ENCODE peak calls at places on chromosomes 6 and 20, in seven cellular contexts. X is astrocyte of the cerebellum, F is fibroblast of lung, G is AG09319, W is HFFc6, O is lower leg skin, S is type B pancreatic cell. C is an unnamed sample.

GRCh38 chr20:38130687-38131587 is 34.1 kb downstream of the TGM2 start:
- DNase-seq in X (no peak), F (no peak), G (no peak), W (no peak), O (no peak), S (no peak), C (no peak)

GRCh38 chr6:356828-357251 is 34.7 kb upstream of the IRF4 start:
- DNase-seq in X (no peak), F (no peak), G (no peak), W (no peak), O (peak), S (no peak), C (no peak)

GRCh38 chr6:90168693-90169131 is 127.9 kb downstream of the BACH2 start:
- DNase-seq in X (peak), F (peak), G (no peak), W (peak), O (no peak), S (no peak), C (no peak)

GRCh38 chr20:13883425-13883824 is 98.6 kb downstream of the NDUFAF5 start:
- DNase-seq in X (no peak), F (no peak), G (no peak), W (no peak), O (no peak), S (no peak), C (no peak)

GRCh38 chr6:158572653-158573541 is 13.0 kb downstream of the TMEM181 start:
- DNase-seq in X (no peak), F (no peak), G (no peak), W (no peak), O (no peak), S (no peak), C (no peak)

GRCh38 chr20:39822667-39823066 is 860.5 kb downstream of the DHX35 start:
- DNase-seq in X (peak), F (peak), G (no peak), W (peak), O (no peak), S (no peak), C (no peak)

GRCh38 chr6:50699086-50699886 is 14.0 kb upstream of the TFAP2D start:
- DNase-seq in X (no peak), F (peak), G (no peak), W (no peak), O (no peak), S (no peak), C (no peak)

GRCh38 chr6:144134176-144134575 is 16.1 kb upstream of the STX11 start:
- DNase-seq in X (no peak), F (peak), G (no peak), W (no peak), O (no peak), S (no peak), C (no peak)

GRCh38 chr6:71531841-71532240 is 243.2 kb downstream of the OGFRL1 start:
- DNase-seq in X (no peak), F (no peak), G (no peak), W (no peak), O (no peak), S (no peak), C (no peak)

GRCh38 chr20:43187476-43188233 is 2.1 kb downstream of the PTPRT start:
- DNase-seq in X (peak), F (peak), G (peak), W (peak), O (peak), S (peak), C (no peak)

GRCh38 chr20:2101057-2101934 is at the start of gene STK35:
- DNase-seq in X (no peak), F (no peak), G (no peak), W (no peak), O (no peak), S (no peak), C (no peak)

GRCh38 chr6:149860513-149860833 is 3.7 kb downstream of the LRP11 start:
- DNase-seq in X (no peak), F (no peak), G (no peak), W (no peak), O (no peak), S (no peak), C (no peak)

GRCh38 chr20:48419173-48419572 is 408.6 kb downstream of the PREX1 start:
- DNase-seq in X (no peak), F (no peak), G (no peak), W (no peak), O (no peak), S (no peak), C (no peak)

GRCh38 chr6:159807150-159807859 is 7.2 kb downstream of the PNLDC1 start:
- DNase-seq in X (no peak), F (no peak), G (no peak), W (no peak), O (no peak), S (no peak), C (no peak)

GRCh38 chr20:34536798-34537394 is 20.7 kb downstream of the DYNLRB1 start:
- DNase-seq in X (no peak), F (peak), G (no peak), W (no peak), O (no peak), S (no peak), C (no peak)

GRCh38 chr6:131379951-131380350 is 193.1 kb upstream of the ARG1 start:
- DNase-seq in X (peak), F (peak), G (no peak), W (peak), O (no peak), S (no peak), C (no peak)

GRCh38 chr6:97437087-97437486 is 154.1 kb upstream of the MMS22L start:
- DNase-seq in X (no peak), F (peak), G (no peak), W (peak), O (no peak), S (no peak), C (no peak)

GRCh38 chr20:51700809-51701285 is 67.3 kb downstream of the ATP9A start:
- DNase-seq in X (peak), F (peak), G (no peak), W (peak), O (no peak), S (no peak), C (no peak)

GRCh38 chr6:151027936-151028838 is 162.7 kb downstream of the MTHFD1L start:
- DNase-seq in X (no peak), F (no peak), G (no peak), W (no peak), O (no peak), S (no peak), C (no peak)

GRCh38 chr6:166497087-166497899 is 89.2 kb downstream of the RAMACL start:
- DNase-seq in X (no peak), F (no peak), G (no peak), W (no peak), O (no peak), S (no peak), C (no peak)

GRCh38 chr6:170316071-170316470 is 9.5 kb downstream of the FAM120B start:
- DNase-seq in X (no peak), F (no peak), G (no peak), W (no peak), O (no peak), S (no peak), C (no peak)

GRCh38 chr20:25706793-25707192 is 10.1 kb upstream of the ZNF337 start:
- DNase-seq in X (no peak), F (no peak), G (no peak), W (no peak), O (no peak), S (no peak), C (no peak)

GRCh38 chr6:156781882-156782631 is 4.9 kb downstream of the ARID1B start:
- DNase-seq in X (no peak), F (peak), G (no peak), W (no peak), O (no peak), S (no peak), C (no peak)

GRCh38 chr6:24933868-24934401 is 1.8 kb downstream of the RIPOR2 start:
- DNase-seq in X (no peak), F (no peak), G (no peak), W (no peak), O (no peak), S (no peak), C (no peak)

GRCh38 chr20:25035924-25036323 is 22.0 kb downstream of the ACSS1 start:
- DNase-seq in X (no peak), F (no peak), G (no peak), W (no peak), O (no peak), S (no peak), C (peak)

GRCh38 chr6:53727748-53728147 is 62.2 kb upstream of the KLHL31 start:
- DNase-seq in X (no peak), F (no peak), G (no peak), W (peak), O (no peak), S (no peak), C (no peak)

GRCh38 chr6:53048431-53049195 is 16.6 kb upstream of the FBXO9 start:
- DNase-seq in X (peak), F (peak), G (no peak), W (peak), O (no peak), S (no peak), C (no peak)

GRCh38 chr20:48686238-48687096 is 141.3 kb downstream of the PREX1 start:
- DNase-seq in X (no peak), F (peak), G (no peak), W (peak), O (no peak), S (no peak), C (no peak)

GRCh38 chr6:90534337-90535025 is 52.4 kb downstream of the MAP3K7 start:
- DNase-seq in X (no peak), F (no peak), G (no peak), W (no peak), O (no peak), S (no peak), C (no peak)

GRCh38 chr20:45097485-45098095 is 3.3 kb downstream of the KCNS1 start:
- DNase-seq in X (no peak), F (peak), G (no peak), W (no peak), O (no peak), S (no peak), C (no peak)

GRCh38 chr20:528923-529594 is 14.5 kb downstream of the CSNK2A1 start:
- DNase-seq in X (no peak), F (peak), G (peak), W (peak), O (no peak), S (no peak), C (no peak)

DNA sequence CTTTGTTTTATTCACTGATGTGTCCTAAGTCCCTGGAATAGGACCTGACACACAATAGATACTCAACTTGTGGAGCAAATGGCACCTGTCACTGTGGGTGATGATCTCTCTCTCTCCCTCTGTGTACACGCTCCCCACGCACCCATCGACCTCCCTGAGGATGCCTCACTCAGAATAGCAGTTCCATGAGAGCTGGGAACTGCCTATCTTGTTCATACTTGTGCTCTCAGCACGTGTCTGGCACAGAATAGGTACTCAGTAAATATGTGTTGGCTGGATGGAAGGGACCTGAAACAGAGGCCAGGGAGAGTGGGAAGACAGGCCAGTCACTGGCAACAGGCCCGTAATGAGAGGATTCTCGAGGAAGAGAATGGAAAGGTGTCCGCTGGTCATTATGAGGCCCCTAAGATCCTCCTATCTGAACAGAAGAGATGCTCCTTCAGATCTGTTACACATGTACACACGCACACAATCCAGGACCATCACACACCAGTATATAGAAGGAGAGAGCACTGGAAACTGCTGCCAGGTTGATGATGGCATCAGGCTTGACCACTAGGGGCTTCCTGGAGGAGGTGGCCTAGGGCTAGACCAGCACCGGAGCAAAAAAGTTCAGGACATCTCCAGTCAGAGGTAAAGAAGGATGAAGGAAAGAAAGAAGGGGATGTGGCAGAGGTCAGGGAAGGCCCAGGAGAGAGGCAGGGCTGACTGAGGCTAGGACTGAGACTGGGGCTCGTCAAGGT is 30.9 kb downstream of the VEGFA start:
- DNase-seq in X (no peak), F (no peak), G (no peak), W (no peak), O (no peak), S (no peak), C (no peak)
- TF ChIP-seq CTCF in X (no peak), F (no peak), G (no peak), W (peak), O (no peak), S (peak), C (peak)

DNA sequence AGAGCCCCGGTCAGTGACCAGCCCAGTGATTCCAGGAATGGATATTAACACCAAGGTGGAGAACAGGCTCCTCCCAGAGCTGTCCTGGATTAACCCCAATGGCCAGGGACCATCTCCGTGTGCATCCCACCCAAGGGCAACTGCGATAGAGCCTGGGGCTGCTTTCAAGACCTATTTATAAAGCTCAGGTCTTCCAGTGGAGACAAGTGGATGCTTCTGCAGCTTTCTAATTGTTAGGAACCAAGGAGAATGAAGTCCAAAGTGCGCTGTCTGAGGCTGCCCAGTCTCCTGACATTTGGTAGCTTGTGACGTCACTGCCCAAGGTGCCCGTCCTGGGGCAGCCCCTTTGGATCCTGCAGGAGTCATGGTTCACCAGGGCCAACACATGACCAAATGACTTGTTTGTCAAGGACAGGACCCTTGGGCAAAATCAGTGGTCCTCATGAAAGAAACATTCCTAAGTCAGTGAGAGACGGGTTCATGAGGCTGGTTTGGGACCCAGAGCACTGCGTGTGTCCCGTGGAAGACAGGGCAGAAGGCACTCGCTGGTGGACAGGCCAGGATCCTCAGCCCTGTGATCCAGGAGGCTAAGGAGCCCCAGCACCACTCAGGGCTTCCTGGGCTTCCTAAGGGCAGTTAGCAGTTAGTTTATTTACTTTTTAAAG is 174.9 kb downstream of the ANKRD60 start:
- DNase-seq in X (no peak), F (no peak), G (no peak), W (no peak), O (peak), S (peak), C (no peak)
- TF ChIP-seq CTCF in X (no peak), F (no peak), G (no peak), W (no peak), O (no peak), S (no peak), C (no peak)

DNA sequence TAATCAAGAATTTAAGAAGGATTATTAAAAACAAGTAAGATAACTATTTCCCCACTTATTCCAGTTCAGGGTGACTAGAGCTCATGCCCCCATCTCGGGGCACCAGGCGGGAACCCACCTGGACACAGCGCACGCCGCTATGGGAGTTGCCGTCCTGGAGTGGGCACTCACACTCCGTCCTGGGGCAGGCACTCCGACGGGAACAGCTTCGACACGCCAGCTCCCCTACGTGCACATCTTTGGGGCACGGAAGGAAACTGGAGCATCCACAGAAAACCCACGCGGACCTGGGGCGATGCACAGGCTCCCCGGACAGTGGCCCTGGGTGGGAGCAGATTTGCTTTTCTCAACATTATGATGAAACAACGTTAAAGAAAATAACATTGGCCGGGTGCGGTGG is 52.0 kb upstream of the GATA5 start:
- DNase-seq in X (no peak), F (no peak), G (no peak), W (no peak), O (no peak), S (no peak), C (no peak)
- TF ChIP-seq CTCF in X (no peak), F (no peak), G (no peak), W (no peak), O (no peak), S (no peak), C (no peak)

GRCh38 chr6:34067814-34068213 is 78.1 kb downstream of the GRM4 start:
- DNase-seq in X (no peak), F (no peak), G (no peak), W (no peak), O (no peak), S (no peak), C (no peak)
- TF ChIP-seq CTCF in X (no peak), F (no peak), G (no peak), W (peak), O (no peak), S (no peak), C (no peak)

GRCh38 chr20:19828233-19828632 is 70.2 kb downstream of the RIN2 start:
- DNase-seq in X (no peak), F (peak), G (no peak), W (peak), O (no peak), S (no peak), C (peak)
- TF ChIP-seq CTCF in X (peak), F (no peak), G (no peak), W (peak), O (no peak), S (no peak), C (peak)

GRCh38 chr20:49889943-49890650 is 25.2 kb downstream of the SPATA2 start:
- DNase-seq in X (no peak), F (no peak), G (no peak), W (no peak), O (no peak), S (no peak), C (peak)
- TF ChIP-seq CTCF in X (no peak), F (no peak), G (no peak), W (peak), O (no peak), S (peak), C (no peak)

GRCh38 chr20:23205221-23205620 is 119.1 kb upstream of the CD93 start:
- DNase-seq in X (no peak), F (no peak), G (no peak), W (no peak), O (no peak), S (no peak), C (no peak)

GRCh38 chr20:23205656-23206055 is 119.5 kb upstream of the CD93 start:
- DNase-seq in X (no peak), F (peak), G (peak), W (no peak), O (peak), S (no peak), C (no peak)

GRCh38 chr20:23206061-23206460 is 119.9 kb upstream of the CD93 start:
- DNase-seq in X (no peak), F (no peak), G (no peak), W (no peak), O (no peak), S (no peak), C (no peak)

GRCh38 chr20:23203310-23203709 is 117.2 kb upstream of the CD93 start:
- DNase-seq in X (no peak), F (no peak), G (no peak), W (no peak), O (no peak), S (no peak), C (no peak)

DNA sequence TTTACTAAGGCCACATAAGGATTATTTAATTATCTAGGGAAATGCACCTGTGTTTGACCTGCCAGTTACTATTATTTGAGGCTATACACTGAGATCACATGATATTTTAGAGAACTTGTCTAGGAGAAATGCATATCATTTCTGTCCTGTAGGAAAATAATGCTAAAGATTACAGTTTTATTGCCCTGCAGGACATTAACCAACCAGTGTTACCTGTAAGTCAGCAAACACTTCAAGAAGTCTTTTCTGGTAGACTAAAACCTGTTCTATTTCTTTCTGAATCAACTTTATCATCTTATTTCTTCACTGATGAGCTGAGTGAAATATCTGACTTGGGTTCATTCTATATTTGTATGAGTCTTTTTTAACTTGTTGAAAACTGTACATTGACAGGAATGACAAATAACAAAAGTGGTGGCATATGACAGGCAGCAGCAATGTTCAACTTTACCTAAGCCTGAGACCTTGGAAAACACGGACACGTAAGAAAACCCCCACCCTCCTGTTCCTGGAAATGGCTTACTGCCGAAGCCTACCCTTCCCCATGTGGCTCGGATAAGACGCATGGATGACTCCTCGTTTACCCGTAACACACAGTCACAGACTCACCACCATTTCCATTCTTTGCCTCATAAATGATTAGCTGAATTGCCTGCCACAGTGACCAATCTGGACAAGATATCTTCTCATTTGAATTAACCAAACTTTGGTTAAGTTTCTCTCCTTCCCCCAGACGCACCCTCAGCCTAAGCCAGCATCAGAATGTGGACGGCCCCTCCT is 118.0 kb upstream of the CD93 start:
- DNase-seq in X (no peak), F (no peak), G (no peak), W (no peak), O (no peak), S (no peak), C (no peak)
- TF ChIP-seq CTCF in X (no peak), F (no peak), G (no peak), W (no peak), O (no peak), S (no peak), C (no peak)

GRCh38 chr6:40882321-40882720 is 156.7 kb downstream of the UNC5CL start:
- DNase-seq in X (no peak), F (no peak), G (no peak), W (no peak), O (no peak), S (no peak), C (no peak)
- TF ChIP-seq CTCF in X (no peak), F (no peak), G (no peak), W (no peak), O (no peak), S (no peak), C (no peak)

C was measured in CD14-positive monocyte.